ENCODE peak calls at places on chromosomes 3 and 15, in six cellular contexts. I, S, O, R, P and E are unnamed samples.

GRCh38 chr3:54237109-54237508 is 114.8 kb downstream of the CACNA2D3 start:
- DNase-seq in I (no peak), S (no peak), O (no peak), P (no peak), R (no peak), E (no peak)

GRCh38 chr3:86815880-86816279 is 175.1 kb downstream of the VGLL3 start:
- DNase-seq in O (no peak), R (no peak), S (no peak), I (no peak), P (no peak), E (no peak)

GRCh38 chr3:172135766-172136729 is 96.7 kb downstream of the FNDC3B start:
- DNase-seq in O (peak; percentile 90), S (peak; percentile 50), I (peak; percentile 63), P (no peak), R (peak; percentile 95), E (no peak)

GRCh38 chr3:48318831-48319512 is 14.5 kb downstream of the SPINK8 start:
- DNase-seq in R (no peak), I (no peak), O (no peak), S (no peak), P (no peak), E (no peak)

GRCh38 chr3:169345662-169346331 is 317.7 kb downstream of the MECOM start:
- DNase-seq in I (no peak), S (no peak), P (no peak), R (no peak), O (no peak), E (no peak)

GRCh38 chr3:105967117-105967516 is 98.3 kb upstream of the CBLB start:
- DNase-seq in O (peak; percentile 42), S (no peak), I (no peak), R (no peak), P (no peak), E (no peak)

GRCh38 chr3:7205535-7206331 is 344.8 kb downstream of the GRM7 start:
- DNase-seq in O (no peak), R (peak; percentile 34), P (no peak), I (no peak), S (no peak), E (no peak)

GRCh38 chr15:58758141-58758540 is 8.6 kb upstream of the ADAM10 start:
- DNase-seq in I (no peak), P (no peak), O (peak; percentile 33), R (peak; percentile 31), S (no peak), E (no peak)

GRCh38 chr15:85744636-85745422 is 49.9 kb downstream of the KLHL25 start:
- DNase-seq in I (no peak), P (no peak), S (no peak), O (no peak), R (no peak), E (no peak)

GRCh38 chr3:67389176-67389575 is 265.2 kb downstream of the SUCLG2 start:
- DNase-seq in R (no peak), I (no peak), P (no peak), O (no peak), S (no peak), E (no peak)

GRCh38 chr3:120823156-120823555 is 80.6 kb downstream of the GTF2E1 start:
- DNase-seq in O (peak; percentile 1), I (no peak), S (no peak), P (no peak), R (no peak), E (no peak)

GRCh38 chr3:45441570-45442313 is 53.4 kb downstream of the LARS2 start:
- DNase-seq in I (no peak), R (no peak), S (no peak), O (no peak), P (no peak), E (no peak)

GRCh38 chr15:98647026-98647773 is 1.1 kb upstream of the IGF1R start:
- DNase-seq in P (peak; percentile 90), S (peak; percentile 87), I (peak; percentile 87), R (peak; percentile 67), O (peak; percentile 43), E (peak; percentile 88)

GRCh38 chr3:123409443-123410148 is 39.3 kb downstream of the ADCY5 start:
- DNase-seq in R (no peak), I (no peak), P (no peak), S (no peak), O (no peak), E (no peak)

GRCh38 chr15:65411470-65412071 is 11.2 kb downstream of the IGDCC4 start:
- DNase-seq in R (peak; percentile 9), P (no peak), I (no peak), O (peak; percentile 30), S (no peak), E (no peak)

GRCh38 chr15:78059110-78059839 is 18.2 kb downstream of the TBC1D2B start:
- DNase-seq in I (no peak), O (peak; percentile 63), S (no peak), R (peak; percentile 67), P (no peak), E (no peak)

GRCh38 chr3:12984023-12984823 is 89.0 kb downstream of the IQSEC1 start:
- DNase-seq in I (peak; percentile 84), R (peak; percentile 77), O (peak; percentile 66), S (peak; percentile 84), P (peak; percentile 84), E (no peak)

GRCh38 chr3:153070153-153070868 is 91.7 kb upstream of the RAP2B start:
- DNase-seq in I (no peak), O (peak; percentile 78), P (no peak), S (no peak), R (peak; percentile 65), E (no peak)

GRCh38 chr3:82080792-82081191 is 319.3 kb upstream of the GBE1 start:
- DNase-seq in O (no peak), P (no peak), R (no peak), I (no peak), S (peak; percentile 14), E (no peak)

GRCh38 chr3:127456471-127457093 is 134.0 kb downstream of the TPRA1 start:
- DNase-seq in S (peak; percentile 37), O (peak; percentile 63), I (no peak), R (peak; percentile 53), P (peak; percentile 62), E (no peak)

GRCh38 chr3:195692361-195692700 is 28.4 kb upstream of the MUC20 start:
- DNase-seq in P (no peak), S (no peak), I (peak; percentile 22), R (no peak), O (no peak), E (no peak)

GRCh38 chr3:69014022-69014580 is 617 bp upstream of the EOGT start:
- DNase-seq in P (no peak), O (no peak), I (no peak), R (no peak), S (no peak), E (no peak)

GRCh38 chr3:148881286-148881685 is 16.2 kb downstream of the CPA3 start:
- DNase-seq in O (peak; percentile 37), S (no peak), R (peak; percentile 8), P (no peak), I (no peak), E (no peak)

GRCh38 chr3:122358633-122359032 is 24.4 kb downstream of the MIX23 start:
- DNase-seq in O (no peak), I (no peak), R (no peak), S (peak; percentile 46), P (no peak), E (no peak)

GRCh38 chr3:362939-363338 is 166.4 kb downstream of the CHL1 start:
- DNase-seq in O (no peak), S (no peak), R (no peak), I (no peak), P (no peak), E (no peak)

GRCh38 chr3:365268-365667 is 168.7 kb downstream of the CHL1 start:
- DNase-seq in P (no peak), I (no peak), R (no peak), O (no peak), S (no peak), E (no peak)

GRCh38 chr3:359672-360071 is 163.1 kb downstream of the CHL1 start:
- DNase-seq in I (no peak), O (no peak), R (no peak), S (no peak), P (no peak), E (no peak)

DNA sequence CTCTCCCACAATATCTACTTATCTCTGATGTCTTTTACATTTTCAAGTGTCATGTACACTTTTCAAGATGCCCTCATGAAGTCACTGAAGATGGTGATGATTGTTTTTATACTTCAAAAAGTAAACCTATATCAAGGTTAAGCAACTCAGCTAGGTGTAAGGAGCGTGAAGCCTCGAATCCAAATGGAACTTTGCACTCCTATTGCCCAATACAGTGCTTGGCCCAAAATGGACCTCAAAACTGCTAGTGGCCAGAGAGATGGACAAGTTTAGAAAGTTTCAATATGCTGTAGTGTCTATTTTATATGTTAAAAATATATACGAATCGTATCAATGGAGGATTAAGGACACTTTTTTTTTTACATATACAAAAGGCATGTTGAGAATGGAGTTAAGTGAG is 167.7 kb downstream of the CHL1 start:
- DNase-seq in S (no peak), I (no peak), O (no peak), R (no peak), P (no peak), E (no peak)
- H3K27ac ChIP-seq in S (no peak overlapping the region), I (no peak overlapping the region), O (no peak overlapping the region), R (no peak overlapping the region), P (no peak overlapping the region), E (no peak overlapping the region)

DNA sequence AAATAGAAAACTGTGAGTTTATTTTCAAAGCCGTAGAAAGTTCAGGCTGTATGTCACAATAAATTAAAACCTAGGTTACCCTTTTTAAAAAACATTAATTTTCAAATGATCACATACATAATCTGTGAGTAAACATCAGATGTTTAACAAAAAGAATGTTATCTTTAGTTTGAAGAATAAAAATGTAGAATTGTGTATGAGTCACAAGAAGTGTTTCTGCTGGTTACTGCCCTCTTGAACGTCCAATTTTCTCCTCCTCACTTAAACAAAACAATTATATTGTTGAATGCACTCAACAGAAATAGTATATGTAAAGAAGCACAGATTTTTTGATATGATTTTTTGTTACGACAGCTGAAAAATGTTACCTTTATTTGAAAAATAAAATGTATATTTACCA is 855.1 kb downstream of the ROBO1 start:
- DNase-seq in R (no peak), O (peak; percentile 20), S (no peak), I (no peak), P (no peak), E (no peak)
- H2BK15ac ChIP-seq in R (no peak overlapping the region), O (no peak overlapping the region), S (no peak overlapping the region), I (no peak overlapping the region), P (no peak overlapping the region), E (no peak overlapping the region)

GRCh38 chr15:29756358-29757267 is 65.7 kb downstream of the TJP1 start:
- DNase-seq in O (no peak), R (no peak), P (no peak), I (no peak), S (no peak), E (no peak)

GRCh38 chr15:29765234-29765841 is 56.9 kb downstream of the TJP1 start:
- DNase-seq in S (no peak), P (no peak), R (no peak), I (no peak), O (no peak), E (no peak)

DNA sequence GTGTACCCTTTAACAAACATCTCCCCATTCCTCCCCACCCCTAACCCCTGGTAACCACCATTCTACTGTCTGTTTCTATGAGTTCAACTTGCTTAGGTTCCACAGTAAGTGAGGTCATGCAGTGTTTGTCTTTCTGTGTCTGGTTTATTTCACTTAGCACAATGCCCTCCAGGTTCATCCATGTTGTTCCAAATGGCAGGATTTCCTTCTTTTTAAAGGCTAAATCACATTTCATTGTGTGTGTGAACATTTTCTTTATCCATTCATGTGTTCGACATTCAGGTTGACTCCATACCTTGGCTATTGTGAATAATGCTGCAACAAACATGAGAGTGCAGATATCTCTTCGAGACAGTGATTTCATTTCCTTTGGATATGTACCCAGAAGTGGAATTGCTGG is 62.7 kb downstream of the TJP1 start:
- DNase-seq in P (no peak), R (peak; percentile 16), I (no peak), S (no peak), O (no peak), E (no peak)
- H3K4me1 ChIP-seq in P (peaks cover 2% of the 10 kb centered on the region), R (no peaks in the 10 kb centered on the region), I (peaks cover 2% of the 10 kb centered on the region), S (no peaks in the 10 kb centered on the region), O (peaks cover 1% of the 10 kb centered on the region), E (no peaks in the 10 kb centered on the region)

GRCh38 chr15:92661961-92662360 is 6.4 kb upstream of the FAM174B start:
- DNase-seq in I (no peak), R (no peak), O (no peak), P (no peak), S (no peak), E (no peak)
- H3K27ac ChIP-seq in I (no peak overlapping the region), R (no peak overlapping the region), O (no peak overlapping the region), P (no peak overlapping the region), S (no peak overlapping the region), E (no peak overlapping the region)